ENCODE peak calls at places on chromosome 20, in nine cellular contexts. One of them, this sample, is unnamed.

GRCh38 chr20:49620364-49621240 is 52.7 kb upstream of the PTGIS start:
- DNase-seq in activated CD4-positive, alpha-beta memory T cell treated with anti-CD3 and anti-CD28 coated beads for 36 hours: peak; percentile 66
- DNase-seq in NCI-H524: no peak
- DNase-seq in body of pancreas: no peak
- DNase-seq in effector CD4-positive, alpha-beta T cell: no peak
- DNase-seq in WTC11: no peak
- DNase-seq in GM10248: peak; percentile 78
- DNase-seq in glutamatergic neuron: no peak
- DNase-seq in stimulated activated CD4-positive, alpha-beta T cell treated with anti-CD3 and anti-CD28 coated beads, Interleukin-4, amount 100 ng/mL, for 1 hour: no peak
- DNase-seq in this sample: no peak

GRCh38 chr20:57678340-57678739 is 31.5 kb downstream of the PMEPA1 start:
- DNase-seq in glutamatergic neuron: peak; percentile 74
- DNase-seq in NCI-H524: peak; percentile 88
- DNase-seq in body of pancreas: no peak
- DNase-seq in effector CD4-positive, alpha-beta T cell: no peak
- DNase-seq in WTC11: no peak
- DNase-seq in activated CD4-positive, alpha-beta memory T cell treated with anti-CD3 and anti-CD28 coated beads for 36 hours: no peak
- DNase-seq in stimulated activated CD4-positive, alpha-beta T cell treated with anti-CD3 and anti-CD28 coated beads, Interleukin-4, amount 100 ng/mL, for 1 hour: no peak
- DNase-seq in GM10248: no peak
- DNase-seq in this sample: no peak

GRCh38 chr20:588932-589672 is 21.0 kb downstream of the TCF15 start:
- DNase-seq in stimulated activated CD4-positive, alpha-beta T cell treated with anti-CD3 and anti-CD28 coated beads, Interleukin-4, amount 100 ng/mL, for 1 hour: no peak
- DNase-seq in glutamatergic neuron: no peak
- DNase-seq in WTC11: no peak
- DNase-seq in NCI-H524: peak; percentile 31
- DNase-seq in GM10248: peak; percentile 73
- DNase-seq in activated CD4-positive, alpha-beta memory T cell treated with anti-CD3 and anti-CD28 coated beads for 36 hours: no peak
- DNase-seq in body of pancreas: no peak
- DNase-seq in effector CD4-positive, alpha-beta T cell: no peak
- DNase-seq in this sample: no peak

GRCh38 chr20:54132612-54133433 is 41.0 kb downstream of the CYP24A1 start:
- DNase-seq in effector CD4-positive, alpha-beta T cell: no peak
- DNase-seq in WTC11: no peak
- DNase-seq in body of pancreas: no peak
- DNase-seq in glutamatergic neuron: no peak
- DNase-seq in GM10248: no peak
- DNase-seq in stimulated activated CD4-positive, alpha-beta T cell treated with anti-CD3 and anti-CD28 coated beads, Interleukin-4, amount 100 ng/mL, for 1 hour: no peak
- DNase-seq in activated CD4-positive, alpha-beta memory T cell treated with anti-CD3 and anti-CD28 coated beads for 36 hours: no peak
- DNase-seq in NCI-H524: peak; percentile 57
- DNase-seq in this sample: no peak

GRCh38 chr20:61922936-61923335 is 142.7 kb downstream of the TAF4 start:
- DNase-seq in WTC11: no peak
- DNase-seq in effector CD4-positive, alpha-beta T cell: no peak
- DNase-seq in GM10248: no peak
- DNase-seq in NCI-H524: no peak
- DNase-seq in stimulated activated CD4-positive, alpha-beta T cell treated with anti-CD3 and anti-CD28 coated beads, Interleukin-4, amount 100 ng/mL, for 1 hour: no peak
- DNase-seq in body of pancreas: no peak
- DNase-seq in glutamatergic neuron: peak; percentile 3
- DNase-seq in activated CD4-positive, alpha-beta memory T cell treated with anti-CD3 and anti-CD28 coated beads for 36 hours: no peak
- DNase-seq in this sample: no peak

GRCh38 chr20:44050925-44051660 is 135.9 kb downstream of the JPH2 start:
- DNase-seq in WTC11: no peak
- DNase-seq in activated CD4-positive, alpha-beta memory T cell treated with anti-CD3 and anti-CD28 coated beads for 36 hours: no peak
- DNase-seq in effector CD4-positive, alpha-beta T cell: no peak
- DNase-seq in GM10248: no peak
- DNase-seq in NCI-H524: no peak
- DNase-seq in glutamatergic neuron: no peak
- DNase-seq in body of pancreas: no peak
- DNase-seq in stimulated activated CD4-positive, alpha-beta T cell treated with anti-CD3 and anti-CD28 coated beads, Interleukin-4, amount 100 ng/mL, for 1 hour: no peak
- DNase-seq in this sample: no peak

GRCh38 chr20:49482621-49483017 is at the start of gene KCNB1:
- DNase-seq in body of pancreas: peak; percentile 46
- DNase-seq in glutamatergic neuron: peak; percentile 40
- DNase-seq in effector CD4-positive, alpha-beta T cell: peak; percentile 9
- DNase-seq in WTC11: peak; percentile 95
- DNase-seq in stimulated activated CD4-positive, alpha-beta T cell treated with anti-CD3 and anti-CD28 coated beads, Interleukin-4, amount 100 ng/mL, for 1 hour: peak; percentile 39
- DNase-seq in activated CD4-positive, alpha-beta memory T cell treated with anti-CD3 and anti-CD28 coated beads for 36 hours: peak; percentile 61
- DNase-seq in NCI-H524: no peak
- DNase-seq in GM10248: peak; percentile 54
- DNase-seq in this sample: no peak

GRCh38 chr20:3072530-3073250 is 1.3 kb downstream of the OXT start:
- DNase-seq in GM10248: no peak
- DNase-seq in stimulated activated CD4-positive, alpha-beta T cell treated with anti-CD3 and anti-CD28 coated beads, Interleukin-4, amount 100 ng/mL, for 1 hour: no peak
- DNase-seq in effector CD4-positive, alpha-beta T cell: no peak
- DNase-seq in WTC11: no peak
- DNase-seq in glutamatergic neuron: no peak
- DNase-seq in NCI-H524: no peak
- DNase-seq in body of pancreas: no peak
- DNase-seq in activated CD4-positive, alpha-beta memory T cell treated with anti-CD3 and anti-CD28 coated beads for 36 hours: no peak
- DNase-seq in this sample: no peak

GRCh38 chr20:25076201-25076600 is 5.7 kb downstream of the VSX1 start:
- DNase-seq in stimulated activated CD4-positive, alpha-beta T cell treated with anti-CD3 and anti-CD28 coated beads, Interleukin-4, amount 100 ng/mL, for 1 hour: no peak
- DNase-seq in activated CD4-positive, alpha-beta memory T cell treated with anti-CD3 and anti-CD28 coated beads for 36 hours: no peak
- DNase-seq in body of pancreas: no peak
- DNase-seq in NCI-H524: no peak
- DNase-seq in effector CD4-positive, alpha-beta T cell: no peak
- DNase-seq in GM10248: no peak
- DNase-seq in glutamatergic neuron: no peak
- DNase-seq in WTC11: no peak
- DNase-seq in this sample: no peak

GRCh38 chr20:49803418-49803817 is 9.2 kb upstream of the SLC9A8 start:
- DNase-seq in effector CD4-positive, alpha-beta T cell: no peak
- DNase-seq in body of pancreas: no peak
- DNase-seq in activated CD4-positive, alpha-beta memory T cell treated with anti-CD3 and anti-CD28 coated beads for 36 hours: no peak
- DNase-seq in NCI-H524: no peak
- DNase-seq in WTC11: no peak
- DNase-seq in GM10248: no peak
- DNase-seq in stimulated activated CD4-positive, alpha-beta T cell treated with anti-CD3 and anti-CD28 coated beads, Interleukin-4, amount 100 ng/mL, for 1 hour: no peak
- DNase-seq in glutamatergic neuron: no peak
- DNase-seq in this sample: no peak